ENCODE peak calls at places on chromosomes 11 and 22, in four cellular contexts. W is EL; O is hepatocyte; H is activated T-helper 1 cell treated with anti-CD3 and anti-CD28 coated beads, Interleukin-12 subunit alpha, Interleukin-12 subunit beta, Interleukin-2, Interleukin-4 antibody, amounts not matched to agents 30 ng/mL and 10 ng/mL and 1 ng/mL, durations not matched to agents 14 hours and 24 hours and 36 hours. A is an unnamed sample.

GRCh38 chr11:122656073-122656630 is 630 bp downstream of the UBASH3B start:
- DNase-seq in W (peak), O (peak), H (peak), A (peak)

GRCh38 chr11:73367482-73368024 is 8.6 kb upstream of the RELT start:
- DNase-seq in W (no peak), O (no peak), H (no peak), A (peak)

GRCh38 chr11:76225122-76225584 is 18.9 kb upstream of the WNT11 start:
- DNase-seq in W (no peak), O (no peak), H (no peak), A (no peak)

GRCh38 chr22:23446796-23447350 is 133.2 kb downstream of the IGLL1 start:
- DNase-seq in W (no peak), O (no peak), H (no peak), A (no peak)

GRCh38 chr22:35258144-35258988 is 1.1 kb downstream of the HMGXB4 start:
- DNase-seq in W (peak), O (peak), H (no peak), A (no peak)

GRCh38 chr11:60363542-60364525 is 14.5 kb upstream of the MS4A7 start:
- DNase-seq in W (peak), O (peak), H (peak), A (peak)

GRCh38 chr11:132373405-132374141 is 1003.2 kb downstream of the NTM start:
- DNase-seq in W (no peak), O (no peak), H (no peak), A (no peak)

GRCh38 chr22:47042861-47043496 is 280.5 kb downstream of the TBC1D22A start:
- DNase-seq in W (no peak), O (no peak), H (no peak), A (no peak)

GRCh38 chr11:128802358-128802981 is 64.6 kb downstream of the KCNJ1 start:
- DNase-seq in W (peak), O (peak), H (no peak), A (no peak)

GRCh38 chr11:79610678-79611077 is 169.8 kb upstream of the TENM4 start:
- DNase-seq in W (no peak), O (no peak), H (no peak), A (no peak)

GRCh38 chr11:38392176-38392575 is 1794.1 kb upstream of the RAG2 start:
- DNase-seq in W (peak), O (no peak), H (no peak), A (no peak)

GRCh38 chr22:39967103-39967829 is 7.1 kb downstream of the TMA7B start:
- DNase-seq in W (peak), O (peak), H (no peak), A (no peak)

GRCh38 chr11:114556135-114556534 is 3.5 kb downstream of the NXPE1 start:
- DNase-seq in W (no peak), O (peak), H (no peak), A (no peak)

GRCh38 chr11:79237111-79237510 is 203.7 kb downstream of the TENM4 start:
- DNase-seq in W (no peak), O (no peak), H (no peak), A (no peak)

GRCh38 chr22:36950797-36951590 is 37.6 kb downstream of the CSF2RB start:
- DNase-seq in W (no peak), O (no peak), H (no peak), A (no peak)

A was measured in T-helper 2 cell treated with Interferon-gamma antibody and Interleukin-4, amounts not matched to agents 5 μg/mL and 100 μg/mL, for 36 hours.